ENCODE peak calls at places on chromosome 16, in four cellular contexts. L, R, T and C are unnamed samples.

GRCh38 chr16:4496305-4496704 is 20.1 kb downstream of the HMOX2 start:
- DNase-seq in R (peak), L (no peak), T (no peak), C (no peak)

GRCh38 chr16:64865037-64865696 is 256.7 kb downstream of the CDH11 start:
- DNase-seq in R (peak), T (peak), L (no peak), C (no peak)

GRCh38 chr16:24010440-24011089 is 174.8 kb downstream of the PRKCB start:
- DNase-seq in L (peak), T (peak), R (peak), C (peak)

GRCh38 chr16:15879255-15879804 is 9.1 kb downstream of the CEP20 start:
- DNase-seq in T (peak), R (peak), L (no peak), C (no peak)

GRCh38 chr16:16071631-16072244 is 122.3 kb downstream of the ABCC1 start:
- DNase-seq in L (no peak), R (no peak), T (peak), C (no peak)

GRCh38 chr16:68289621-68290329 is 21.0 kb downstream of the SLC7A6OS start:
- DNase-seq in T (peak), R (peak), L (peak), C (no peak)

GRCh38 chr16:15509593-15510520 is 75.5 kb downstream of the BMERB1 start:
- DNase-seq in R (peak), T (peak), L (no peak), C (peak)

GRCh38 chr16:81715358-81716196 is 63.5 kb upstream of the PLCG2 start:
- DNase-seq in R (no peak), T (no peak), L (peak), C (peak)

GRCh38 chr16:72198021-72198420 is 26.1 kb upstream of the PMFBP1 start:
- DNase-seq in L (no peak), R (peak), T (peak), C (no peak)

GRCh38 chr16:12390074-12390473 is 413.5 kb downstream of the SNX29 start:
- DNase-seq in T (no peak), L (no peak), R (no peak), C (no peak)

GRCh38 chr16:78045865-78046581 is 23.7 kb downstream of the CLEC3A start:
- DNase-seq in R (peak), T (peak), L (peak), C (no peak)

GRCh38 chr16:22161999-22162657 is at the start of gene SDR42E2:
- DNase-seq in L (peak), R (no peak), T (no peak), C (no peak)

GRCh38 chr16:31458073-31458834 is 1.0 kb upstream of the ARMC5 start:
- DNase-seq in R (peak), L (peak), T (peak), C (peak)

GRCh38 chr16:20763461-20764232 is at the start of gene ACSM3:
- DNase-seq in R (peak), T (peak), L (peak), C (peak)

GRCh38 chr16:52069866-52070265 is 477.1 kb downstream of the TOX3 start:
- DNase-seq in R (peak), L (no peak), T (peak), C (peak)

GRCh38 chr16:70478912-70479341 is 24.5 kb downstream of the FCSK start:
- DNase-seq in R (no peak), T (peak), L (no peak), C (no peak)

GRCh38 chr16:51971184-51971583 is 575.8 kb downstream of the TOX3 start:
- DNase-seq in R (peak), T (peak), L (no peak), C (no peak)

GRCh38 chr16:10738231-10739077 is 5.2 kb upstream of the NUBP1 start:
- DNase-seq in R (peak), T (peak), L (peak), C (no peak)

GRCh38 chr16:46972429-46972970 is 974 bp downstream of the DNAJA2 start:
- DNase-seq in T (no peak), R (peak), L (peak), C (peak)

GRCh38 chr16:17538942-17539341 is 68.2 kb upstream of the XYLT1 start:
- DNase-seq in R (no peak), T (no peak), L (no peak), C (no peak)

GRCh38 chr16:8878523-8878911 is 3.6 kb upstream of the LITAFD start:
- DNase-seq in L (no peak), R (peak), T (peak), C (no peak)

GRCh38 chr16:85576944-85577343 is 36.2 kb upstream of the GSE1 start:
- DNase-seq in T (no peak), R (no peak), L (no peak), C (no peak)

GRCh38 chr16:88978608-88979346 is 1.8 kb upstream of the CBFA2T3 start:
- DNase-seq in L (no peak), R (no peak), T (no peak), C (peak)

GRCh38 chr16:85396879-85397871 is 215.9 kb upstream of the GSE1 start:
- DNase-seq in R (no peak), T (no peak), L (no peak), C (no peak)

GRCh38 chr16:1159973-1160772 is 7.3 kb downstream of the CACNA1H start:
- DNase-seq in R (no peak), T (no peak), L (no peak), C (no peak)

GRCh38 chr16:17930280-17930679 is 406.3 kb downstream of the NPIPA8 start:
- DNase-seq in R (no peak), T (no peak), L (no peak), C (no peak)

GRCh38 chr16:87278191-87279093 is 38.8 kb downstream of the C16orf95 start:
- DNase-seq in R (peak), L (no peak), T (peak), C (no peak)

GRCh38 chr16:57380671-57381462 is 8.6 kb downstream of the CX3CL1 start:
- DNase-seq in R (peak), L (no peak), T (peak), C (peak)

GRCh38 chr16:57374067-57374534 is 1.8 kb downstream of the CX3CL1 start:
- DNase-seq in T (peak), R (peak), L (no peak), C (no peak)

GRCh38 chr16:57376313-57376818 is 4.1 kb downstream of the CX3CL1 start:
- DNase-seq in R (no peak), T (no peak), L (no peak), C (no peak)

GRCh38 chr16:57379579-57379978 is 7.3 kb downstream of the CX3CL1 start:
- DNase-seq in T (no peak), R (no peak), L (no peak), C (no peak)

GRCh38 chr16:57377080-57377841 is 5.0 kb downstream of the CX3CL1 start:
- DNase-seq in L (no peak), R (no peak), T (no peak), C (no peak)
- H3K4me3 ChIP-seq in L (no peak), R (no peak), T (no peak), C (no peak)

GRCh38 chr16:66566051-66566901 is at the start of gene CMTM1:
- DNase-seq in T (no peak), L (no peak), R (no peak), C (no peak)

GRCh38 chr16:66568355-66568754 is 2.1 kb downstream of the CMTM1 start:
- DNase-seq in T (peak), R (peak), L (no peak), C (no peak)

GRCh38 chr16:66572356-66572755 is 6.1 kb downstream of the CMTM1 start:
- DNase-seq in R (no peak), T (no peak), L (no peak), C (no peak)

GRCh38 chr16:66569131-66569530 is 2.9 kb downstream of the CMTM1 start:
- DNase-seq in T (peak), R (peak), L (no peak), C (no peak)

GRCh38 chr16:66569827-66570405 is 3.7 kb downstream of the CMTM1 start:
- DNase-seq in T (peak), R (peak), L (no peak), C (no peak)
- H3K4me3 ChIP-seq in T (no peak), R (no peak), L (no peak), C (no peak)

GRCh38 chr16:28188085-28188916 is 23.5 kb downstream of the XPO6 start:
- DNase-seq in R (no peak), T (peak), L (no peak), C (no peak)
- H3K4me3 ChIP-seq in R (no peak), T (no peak), L (peak), C (no peak)

DNA sequence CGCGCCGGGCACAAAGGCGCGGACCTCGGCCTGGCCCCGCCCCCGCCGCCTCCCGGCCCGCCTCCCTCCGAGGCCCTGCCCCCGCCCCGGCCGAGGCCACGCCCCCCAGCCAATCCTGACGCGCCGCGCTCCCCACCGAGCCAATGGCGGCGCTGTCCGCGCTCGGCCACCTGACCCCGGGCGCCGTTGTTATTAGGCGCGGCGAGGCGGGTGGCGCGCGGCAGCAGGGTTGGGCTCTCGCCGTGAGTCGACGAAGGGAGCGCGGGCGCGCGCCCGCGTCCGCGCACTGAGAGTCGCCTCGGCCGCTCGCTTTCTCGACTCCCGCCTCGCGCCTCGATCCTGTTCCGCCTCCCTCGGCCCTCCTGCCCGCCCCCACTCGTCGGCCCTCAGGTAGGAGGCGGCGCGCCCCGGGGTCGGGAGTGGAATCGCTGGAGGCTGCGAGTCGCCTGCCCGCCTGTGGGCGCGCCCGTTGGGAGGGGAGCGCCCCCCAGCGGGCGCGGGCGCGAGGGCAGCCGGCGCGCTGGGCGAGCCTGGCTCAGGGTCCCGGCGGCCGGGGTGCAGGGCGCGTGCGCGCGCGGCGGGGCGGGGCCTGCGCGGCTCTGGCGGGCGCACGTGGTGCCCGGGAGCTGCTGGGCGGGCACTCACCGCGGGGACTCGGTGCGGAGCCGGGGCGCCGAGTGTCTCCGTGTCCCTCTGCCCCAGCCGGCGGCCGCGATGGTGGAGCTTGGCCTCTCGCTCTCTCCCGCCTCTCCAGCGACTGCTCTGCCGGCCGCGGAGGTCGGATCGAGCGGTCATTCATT is 405 bp upstream of the CBLN1 start:
- DNase-seq in L (no peak), R (peak), T (peak), C (no peak)
- H3K4me3 ChIP-seq in L (no peak), R (no peak), T (no peak), C (no peak)

GRCh38 chr16:54283735-54284318 is 2.8 kb downstream of the IRX3 start:
- DNase-seq in T (no peak), R (no peak), L (no peak), C (no peak)
- H3K4me3 ChIP-seq in T (no peak), R (peak), L (no peak), C (no peak)